ENCODE peak calls at places on chromosomes 12 and 14, in seven cellular contexts. V is mucosa of gallbladder; X is activated naive CD4-positive, alpha-beta T cell; Q is CD14-positive monocyte; R is brain microvascular endothelial cell; M is amniotic stem cell; O is AG04450. J is an unnamed sample.

GRCh38 chr12:50642755-50643154 is 121.1 kb upstream of the ATF1 start:
- DNase-seq in Q (no peak), O (no peak), X (no peak), V (no peak), R (no peak), M (no peak), J (no peak)

GRCh38 chr14:56487090-56487667 is 92.4 kb upstream of the TMEM260 start:
- DNase-seq in O (no peak), V (no peak), R (no peak), M (no peak), X (no peak), Q (no peak), J (no peak)

GRCh38 chr12:15778126-15778525 is 11.1 kb downstream of the EPS8 start:
- DNase-seq in M (no peak), R (no peak), O (no peak), X (no peak), V (no peak), Q (no peak), J (no peak)

GRCh38 chr14:60965402-60965801 is 15.5 kb downstream of the TRMT5 start:
- DNase-seq in R (peak), O (peak), Q (no peak), M (peak), V (no peak), X (no peak), J (no peak)

GRCh38 chr12:46617167-46617566 is 208.6 kb downstream of the SLC38A4 start:
- DNase-seq in R (peak), V (peak), Q (no peak), X (no peak), O (no peak), M (no peak), J (no peak)

GRCh38 chr14:53032161-53032803 is 81.4 kb upstream of the FERMT2 start:
- DNase-seq in O (no peak), M (peak), R (peak), Q (no peak), X (no peak), V (peak), J (no peak)

GRCh38 chr14:70995671-70996070 is 88.4 kb downstream of the PCNX1 start:
- DNase-seq in Q (no peak), V (no peak), O (no peak), R (no peak), M (no peak), X (no peak), J (no peak)

GRCh38 chr12:52300796-52301691 is 9.7 kb upstream of the KRT81 start:
- DNase-seq in R (no peak), O (no peak), V (no peak), Q (no peak), X (no peak), M (no peak), J (peak)

GRCh38 chr14:96104469-96105057 is 65.4 kb downstream of the C14orf132 start:
- DNase-seq in O (peak), Q (no peak), R (peak), V (peak), X (no peak), M (peak), J (no peak)